ENCODE peak calls at places on chromosomes 1 and 21, in seven cellular contexts. K is right lobe of liver, S is prostate gland, H is adrenal gland, Q is Peyer's patch, P is IMR-90, Y is A549. E is an unnamed sample.

GRCh38 chr1:99306644-99307043 is 42.4 kb downstream of the PLPPR4 start:
- DNase-seq in H (no peak), Y (no peak), P (no peak), Q (no peak), S (no peak), K (no peak), E (no peak)

GRCh38 chr1:237873487-237873927 is 17.2 kb downstream of the ZP4 start:
- DNase-seq in K (no peak), Y (peak; percentile 52), H (peak; percentile 79), Q (no peak), P (peak; percentile 64), S (no peak), E (no peak)

GRCh38 chr1:174968750-174969244 is 30.9 kb upstream of the CACYBP start:
- DNase-seq in Q (no peak), K (no peak), S (no peak), Y (no peak), P (peak; percentile 57), H (no peak), E (no peak)

GRCh38 chr1:98355656-98356384 is 305.7 kb upstream of the SNX7 start:
- DNase-seq in K (no peak), Y (peak; percentile 17), S (no peak), P (peak; percentile 28), Q (no peak), H (no peak), E (no peak)

GRCh38 chr1:214582289-214582891 is 20.6 kb upstream of the CENPF start:
- DNase-seq in H (no peak), P (no peak), Y (no peak), K (no peak), Q (no peak), S (no peak), E (no peak)

GRCh38 chr1:198598796-198599321 is 40.0 kb upstream of the PTPRC start:
- DNase-seq in P (no peak), H (no peak), K (no peak), Q (no peak), S (no peak), Y (no peak), E (no peak)

GRCh38 chr1:203627819-203628184 is 1.2 kb downstream of the ATP2B4 start:
- DNase-seq in P (no peak), K (no peak), S (no peak), Q (peak; percentile 64), Y (no peak), H (peak; percentile 67), E (no peak)

GRCh38 chr21:36554411-36555157 is 74.7 kb upstream of the CLDN14 start:
- DNase-seq in S (no peak), Q (no peak), Y (no peak), K (no peak), H (no peak), P (no peak), E (no peak)

GRCh38 chr1:116667577-116668105 is at the start of gene IGSF3:
- DNase-seq in H (peak; percentile 63), Q (peak; percentile 88), K (peak; percentile 77), P (peak; percentile 5), S (peak; percentile 67), Y (peak; percentile 53), E (peak; percentile 33)

GRCh38 chr1:229624906-229625871 is 733 bp downstream of the TAF5L start:
- DNase-seq in H (peak; percentile 38), K (peak; percentile 61), Y (peak; percentile 46), S (peak; percentile 32), P (peak; percentile 58), Q (peak; percentile 82), E (no peak)

GRCh38 chr1:201702936-201703335 is 126.0 kb upstream of the IPO9 start:
- DNase-seq in H (no peak), Q (no peak), S (no peak), K (no peak), Y (peak; percentile 48), P (peak; percentile 55), E (no peak)

GRCh38 chr1:230268371-230269170 is 157.6 kb downstream of the PGBD5 start:
- DNase-seq in H (peak; percentile 62), S (peak; percentile 17), Q (peak; percentile 73), Y (peak; percentile 64), P (peak; percentile 75), K (no peak), E (no peak)

GRCh38 chr1:4854379-4854778 is 200.0 kb downstream of the AJAP1 start:
- DNase-seq in Q (no peak), P (no peak), K (no peak), Y (no peak), S (no peak), H (no peak), E (no peak)

GRCh38 chr1:4851666-4852065 is 197.3 kb downstream of the AJAP1 start:
- DNase-seq in P (no peak), Y (no peak), Q (no peak), H (no peak), K (peak; percentile 24), S (no peak), E (no peak)

GRCh38 chr1:4853930-4854329 is 199.5 kb downstream of the AJAP1 start:
- DNase-seq in S (no peak), P (no peak), K (no peak), H (no peak), Q (no peak), Y (no peak), E (no peak)
- H3K4me1 ChIP-seq in S (no peaks in the 10 kb centered on the region), P (no peaks in the 10 kb centered on the region), K (no peaks in the 10 kb centered on the region), H (no peaks in the 10 kb centered on the region), Q (no peaks in the 10 kb centered on the region), Y (no peaks in the 10 kb centered on the region), E (no peaks in the 10 kb centered on the region)

GRCh38 chr1:55716610-55717009 is 501.4 kb upstream of the USP24 start:
- DNase-seq in K (no peak), Q (no peak), S (no peak), H (no peak), P (peak; percentile 78), Y (no peak), E (no peak)

GRCh38 chr1:55717111-55717510 is 501.9 kb upstream of the USP24 start:
- DNase-seq in P (peak; percentile 83), H (no peak), K (no peak), Q (no peak), S (no peak), Y (no peak), E (no peak)

GRCh38 chr1:55716151-55716550 is 501.0 kb upstream of the USP24 start:
- DNase-seq in Q (no peak), H (no peak), P (peak; percentile 61), Y (no peak), S (no peak), K (no peak), E (no peak)

GRCh38 chr1:55720243-55720642 is 505.1 kb upstream of the USP24 start:
- DNase-seq in K (no peak), S (no peak), Y (no peak), Q (peak; percentile 52), P (peak; percentile 42), H (no peak), E (peak; percentile 77)

DNA sequence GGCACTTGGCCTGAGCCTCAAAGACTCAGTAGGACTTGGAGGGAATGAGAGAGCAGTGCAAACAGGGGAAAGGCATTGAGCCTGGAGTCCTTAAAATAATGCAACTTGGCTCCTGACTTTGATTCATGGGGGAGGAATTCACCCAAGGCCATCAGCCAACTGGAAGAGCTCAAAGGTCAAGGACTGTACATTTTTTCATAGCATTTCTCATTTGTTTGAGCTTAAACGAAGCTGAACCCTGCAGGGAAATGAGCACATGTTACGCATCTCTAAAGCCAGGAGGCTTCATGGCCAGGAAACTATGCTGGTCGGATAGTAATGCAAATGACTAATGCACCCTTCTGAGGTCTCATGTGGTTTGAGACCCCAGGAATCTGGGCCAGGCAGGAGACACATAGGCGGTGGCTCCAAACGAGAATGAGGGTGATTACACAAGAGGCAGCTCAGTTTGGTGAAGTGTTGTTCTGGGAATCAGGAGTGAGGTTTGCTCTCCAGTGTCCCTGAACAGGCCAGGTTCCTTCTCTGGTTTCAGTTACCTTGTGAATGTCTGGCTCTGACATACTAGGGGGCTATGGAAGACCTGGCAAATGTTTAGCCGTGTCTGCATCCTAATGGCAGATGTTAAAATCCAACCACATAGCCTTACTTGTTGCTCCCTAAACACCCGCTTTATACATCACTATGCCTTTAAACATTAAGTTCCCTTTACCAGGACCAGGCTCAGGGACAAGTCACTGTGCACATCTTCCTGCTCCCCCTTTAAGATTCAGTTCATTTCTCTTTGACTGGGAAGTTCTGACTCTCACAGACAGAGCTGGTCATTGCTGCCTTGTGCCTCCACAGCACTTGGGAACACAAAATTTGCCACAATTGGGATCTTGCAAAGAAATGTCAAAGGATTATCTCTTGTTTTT is 503.9 kb upstream of the USP24 start:
- DNase-seq in P (peak; percentile 100), H (peak; percentile 48), S (no peak), Q (no peak), Y (peak; percentile 68), K (peak; percentile 26), E (peak; percentile 73)
- TF ChIP-seq POLR2A in P (peak; percentile 54), H (no peak), S (no peak), Q (no peak), Y (no peak), K (no peak), E (no peak)

GRCh38 chr1:41444796-41445195 is 39.7 kb downstream of the EDN2 start:
- DNase-seq in Y (no peak), K (no peak), P (no peak), Q (no peak), S (no peak), H (no peak), E (no peak)

GRCh38 chr1:41447995-41448770 is 36.3 kb downstream of the EDN2 start:
- DNase-seq in H (no peak), K (no peak), Q (no peak), Y (no peak), S (no peak), P (no peak), E (no peak)

GRCh38 chr1:41449326-41449921 is 35.1 kb downstream of the EDN2 start:
- DNase-seq in Y (no peak), P (no peak), S (peak; percentile 65), K (no peak), Q (no peak), H (no peak), E (no peak)

GRCh38 chr1:41448831-41449230 is 35.7 kb downstream of the EDN2 start:
- DNase-seq in Y (no peak), H (no peak), S (no peak), K (no peak), Q (no peak), P (no peak), E (no peak)

DNA sequence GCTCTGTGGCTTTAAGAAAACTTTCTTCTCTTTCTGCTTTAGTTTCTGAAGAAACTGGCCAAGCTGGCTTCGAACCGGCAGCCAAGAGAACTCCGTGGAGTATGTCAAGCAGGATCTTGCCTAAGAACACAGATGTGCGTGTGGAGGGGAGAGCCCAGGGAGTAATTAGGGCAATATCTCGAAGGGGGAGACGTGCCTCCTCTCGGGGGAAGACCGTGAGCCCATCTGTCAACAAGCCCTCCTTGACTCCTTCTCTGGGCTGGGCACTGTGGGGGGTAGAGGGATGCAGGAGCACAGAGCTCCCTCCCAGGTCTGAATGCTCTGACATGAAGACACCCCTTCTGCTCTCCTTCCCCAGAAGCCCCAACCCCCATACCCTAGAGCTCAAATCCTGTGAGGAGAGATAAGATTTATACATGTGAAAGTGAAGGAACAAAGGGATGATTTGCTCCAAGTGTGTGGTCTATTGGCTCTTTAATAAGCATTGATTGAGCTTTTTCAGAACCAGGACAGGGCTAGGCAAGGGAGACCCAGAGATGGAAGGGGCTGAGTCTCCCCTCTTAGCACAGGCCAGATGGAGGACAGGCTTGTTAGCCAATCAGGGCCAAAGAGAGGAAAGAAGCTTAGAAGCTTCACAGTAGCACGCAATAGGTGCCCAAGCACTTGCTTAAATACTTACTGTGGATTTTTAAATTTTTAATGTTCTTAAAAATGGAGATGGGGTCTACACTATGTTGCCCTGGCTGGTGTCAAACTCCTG is 37.5 kb downstream of the EDN2 start:
- DNase-seq in K (no peak), H (no peak), Y (no peak), P (no peak), Q (no peak), S (no peak), E (no peak)
- H3K9me3 ChIP-seq in K (no peaks in the 10 kb centered on the region), H (peaks cover 9% of the 10 kb centered on the region), Y (peaks cover 14% of the 10 kb centered on the region), P (peaks cover 13% of the 10 kb centered on the region), Q (no peaks in the 10 kb centered on the region), S (no peaks in the 10 kb centered on the region), E (no peaks in the 10 kb centered on the region)

GRCh38 chr1:53689223-53689622 is 49.7 kb downstream of the GLIS1 start:
- DNase-seq in K (no peak), P (no peak), Q (no peak), S (no peak), H (no peak), Y (no peak), E (no peak)
- H3K4me1 ChIP-seq in K (no peaks in the 10 kb centered on the region), P (peaks cover 24% of the 10 kb centered on the region), Q (no peaks in the 10 kb centered on the region), S (no peaks in the 10 kb centered on the region), H (no peaks in the 10 kb centered on the region), Y (no peaks in the 10 kb centered on the region), E (no peaks in the 10 kb centered on the region)

E was measured in ovary.